ENCODE peak calls at places on chromosomes 4 and X, in five cellular contexts. V, S, E, R and T are unnamed samples.

GRCh38 chr4:118834960-118835895 is 698 bp downstream of the SEC24D start:
- DNase-seq in V (peak; percentile 74), S (peak; percentile 25), E (peak; percentile 76), R (peak; percentile 71), T (peak; percentile 18)

GRCh38 chr4:130043796-130044195 is 947.8 kb downstream of the C4orf33 start:
- DNase-seq in V (no peak), S (no peak), E (no peak), R (no peak), T (no peak)

GRCh38 chr4:104064650-104065577 is 345.1 kb upstream of the TACR3 start:
- DNase-seq in V (peak; percentile 75), S (no peak), E (peak; percentile 59), R (peak; percentile 40), T (no peak)

GRCh38 chrX:1162119-1162916 is 50.1 kb downstream of the CRLF2 start:
- DNase-seq in V (no peak), S (no peak), E (no peak), R (no peak), T (no peak)

GRCh38 chrX:119411959-119412358 is 12.8 kb downstream of the SLC25A43 start:
- DNase-seq in V (no peak), S (no peak), E (no peak), R (no peak), T (no peak)

GRCh38 chr4:52853351-52853750 is 8.8 kb upstream of the RASL11B start:
- DNase-seq in V (no peak), S (no peak), E (no peak), R (no peak), T (no peak)

GRCh38 chrX:150352114-150352513 is 11.0 kb upstream of the MAMLD1 start:
- DNase-seq in V (no peak), S (no peak), E (no peak), R (no peak), T (no peak)

GRCh38 chrX:78455901-78456300 is 128.5 kb upstream of the CYSLTR1 start:
- DNase-seq in V (no peak), S (no peak), E (no peak), R (no peak), T (no peak)

GRCh38 chr4:88054909-88055308 is 47.5 kb downstream of the PKD2 start:
- DNase-seq in V (peak; percentile 29), S (no peak), E (peak; percentile 31), R (no peak), T (no peak)

GRCh38 chrX:119062750-119063374 is 9.9 kb upstream of the CT47C1 start:
- DNase-seq in V (no peak), S (no peak), E (no peak), R (no peak), T (no peak)

GRCh38 chrX:69630147-69630546 is 14.2 kb downstream of the EDA start:
- DNase-seq in V (no peak), S (no peak), E (no peak), R (no peak), T (no peak)